ENCODE peak calls at places on chromosome 21, in six cellular contexts. One of them, this sample, is unnamed.

GRCh38 chr21:43687566-43688395 is 28.4 kb downstream of the RRP1B start:
- DNase-seq in H4: no peak
- DNase-seq in NCI-H1105: no peak
- DNase-seq in Caco-2: no peak
- DNase-seq in iris pigment epithelial cell: no peak
- DNase-seq in upper lobe of right lung: no peak
- DNase-seq in this sample: no peak

GRCh38 chr21:43908167-43908566 is 43.1 kb downstream of the AGPAT3 start:
- DNase-seq in iris pigment epithelial cell: no peak
- DNase-seq in Caco-2: no peak
- DNase-seq in upper lobe of right lung: no peak
- DNase-seq in NCI-H1105: no peak
- DNase-seq in H4: no peak
- DNase-seq in this sample: no peak

GRCh38 chr21:41956926-41957729 is 3.3 kb upstream of the C2CD2 start:
- DNase-seq in upper lobe of right lung: no peak
- DNase-seq in Caco-2: no peak
- DNase-seq in iris pigment epithelial cell: peak
- DNase-seq in NCI-H1105: no peak
- DNase-seq in H4: peak
- DNase-seq in this sample: no peak

GRCh38 chr21:42406201-42406601 is 2.5 kb downstream of the UBASH3A start:
- DNase-seq in upper lobe of right lung: peak
- DNase-seq in iris pigment epithelial cell: no peak
- DNase-seq in Caco-2: no peak
- DNase-seq in NCI-H1105: no peak
- DNase-seq in H4: no peak
- DNase-seq in this sample: no peak

GRCh38 chr21:44617071-44617501 is 5.2 kb downstream of the KRTAP10-8 start:
- DNase-seq in iris pigment epithelial cell: no peak
- DNase-seq in H4: no peak
- DNase-seq in NCI-H1105: no peak
- DNase-seq in Caco-2: no peak
- DNase-seq in upper lobe of right lung: peak
- DNase-seq in this sample: no peak

GRCh38 chr21:15441060-15441493 is 288.7 kb upstream of the USP25 start:
- DNase-seq in H4: no peak
- DNase-seq in iris pigment epithelial cell: no peak
- DNase-seq in NCI-H1105: no peak
- DNase-seq in upper lobe of right lung: no peak
- DNase-seq in Caco-2: peak
- DNase-seq in this sample: no peak

GRCh38 chr21:31408306-31409088 is 64.4 kb upstream of the TIAM1 start:
- DNase-seq in Caco-2: no peak
- DNase-seq in NCI-H1105: no peak
- DNase-seq in upper lobe of right lung: no peak
- DNase-seq in iris pigment epithelial cell: no peak
- DNase-seq in H4: no peak
- DNase-seq in this sample: no peak

GRCh38 chr21:42806489-42807140 is 72.7 kb downstream of the WDR4 start:
- DNase-seq in iris pigment epithelial cell: no peak
- DNase-seq in H4: no peak
- DNase-seq in Caco-2: no peak
- DNase-seq in NCI-H1105: no peak
- DNase-seq in upper lobe of right lung: no peak
- DNase-seq in this sample: no peak

GRCh38 chr21:17463441-17463840 is 49.4 kb upstream of the CXADR start:
- DNase-seq in H4: no peak
- DNase-seq in Caco-2: no peak
- DNase-seq in NCI-H1105: no peak
- DNase-seq in upper lobe of right lung: no peak
- DNase-seq in iris pigment epithelial cell: peak
- DNase-seq in this sample: no peak

GRCh38 chr21:42075686-42076471 is 4.8 kb downstream of the UMODL1 start:
- DNase-seq in iris pigment epithelial cell: no peak
- DNase-seq in NCI-H1105: no peak
- DNase-seq in Caco-2: no peak
- DNase-seq in upper lobe of right lung: peak
- DNase-seq in H4: no peak
- DNase-seq in this sample: no peak

This sample was measured in SW480.